ENCODE peak calls at places on chromosomes 2 and 18, in four cellular contexts. G, J, R and A are unnamed samples.

GRCh38 chr18:49094979-49095632 is 144.3 kb upstream of the SMAD7 start:
- DNase-seq in G (no peak), R (no peak), J (no peak), A (no peak)

GRCh38 chr2:190663348-190663747 is 14.5 kb downstream of the NAB1 start:
- DNase-seq in G (no peak), R (no peak), J (no peak), A (no peak)

GRCh38 chr2:108607706-108608301 is 73.5 kb downstream of the LIMS1 start:
- DNase-seq in G (no peak), J (no peak), R (peak; percentile 58), A (no peak)

GRCh38 chr2:237723613-237724012 is 75.0 kb upstream of the RBM44 start:
- DNase-seq in J (peak; percentile 73), R (no peak), G (no peak), A (no peak)

GRCh38 chr2:180015951-180016709 is 9.0 kb upstream of the CWC22 start:
- DNase-seq in G (no peak), R (no peak), J (no peak), A (no peak)

GRCh38 chr2:204452464-204453023 is 92.7 kb upstream of the PARD3B start:
- DNase-seq in J (no peak), R (peak; percentile 39), G (peak; percentile 23), A (no peak)

GRCh38 chr18:73662440-73662839 is 485.2 kb downstream of the FBXO15 start:
- DNase-seq in J (no peak), G (no peak), R (no peak), A (no peak)

GRCh38 chr2:51344886-51345285 is 313.0 kb upstream of the NRXN1 start:
- DNase-seq in G (no peak), J (no peak), R (no peak), A (no peak)

GRCh38 chr18:827093-827677 is 15.1 kb upstream of the YES1 start:
- DNase-seq in G (no peak), R (no peak), J (no peak), A (no peak)

GRCh38 chr18:25726278-25726677 is 364.1 kb downstream of the SS18 start:
- DNase-seq in J (no peak), G (no peak), R (no peak), A (no peak)

GRCh38 chr18:37265382-37265781 is 300.2 kb downstream of the CELF4 start:
- DNase-seq in J (no peak), G (no peak), R (no peak), A (no peak)

DNA sequence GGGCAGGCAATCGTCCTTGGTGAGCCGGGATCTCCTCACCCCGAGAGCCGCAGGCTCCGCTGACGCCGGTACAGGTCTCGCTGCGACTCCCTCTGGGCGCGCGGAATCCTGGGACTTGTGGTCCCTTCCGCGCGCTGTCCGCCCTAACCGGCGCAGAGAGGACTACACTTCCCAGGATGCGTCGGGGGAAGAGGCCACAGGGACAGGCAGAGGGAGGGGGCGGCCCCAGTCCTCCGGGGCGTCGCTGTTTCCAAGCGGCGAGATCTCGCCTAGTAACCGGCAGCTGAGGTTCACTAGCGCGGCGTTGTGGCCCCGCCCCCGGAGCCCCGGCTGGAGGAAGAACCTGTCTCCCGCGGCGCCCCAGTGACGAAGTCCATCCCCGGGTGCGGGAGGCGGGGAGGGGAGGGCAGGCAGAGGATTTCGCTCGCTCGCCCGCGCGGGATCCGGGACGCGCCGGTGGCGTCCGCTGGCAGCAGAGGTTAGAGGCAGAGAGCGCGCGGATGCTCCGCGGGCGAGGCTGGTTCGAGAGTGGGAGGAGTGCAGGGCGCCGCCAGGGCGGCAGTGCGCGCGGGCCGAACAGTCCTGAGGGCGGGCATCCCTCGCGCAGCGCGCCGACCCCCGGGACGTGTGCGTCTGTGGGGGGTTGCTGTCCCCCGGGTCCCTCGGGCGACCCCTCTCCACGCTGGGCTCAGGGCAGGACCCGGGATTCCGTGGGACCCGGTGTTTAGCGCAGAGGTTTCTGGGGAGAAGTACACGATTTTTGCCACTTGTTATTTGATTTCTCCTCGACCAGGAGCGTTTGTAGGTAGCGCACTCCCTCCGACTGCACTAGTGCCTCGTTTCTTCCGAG is at the start of gene EML6:
- DNase-seq in R (peak; percentile 99), G (peak; percentile 96), J (peak; percentile 98), A (peak; percentile 97)
- TF ChIP-seq POLR2A in R (peak; percentile 73), G (peak; percentile 46), J (no peak), A (no peak)

GRCh38 chr18:63119647-63120046 is 199.9 kb downstream of the BCL2 start:
- DNase-seq in G (peak; percentile 31), J (no peak), R (no peak), A (no peak)
- TF ChIP-seq POLR2AphosphoS5 in G (no peak), J (no peak), R (no peak), A (no peak)

DNA sequence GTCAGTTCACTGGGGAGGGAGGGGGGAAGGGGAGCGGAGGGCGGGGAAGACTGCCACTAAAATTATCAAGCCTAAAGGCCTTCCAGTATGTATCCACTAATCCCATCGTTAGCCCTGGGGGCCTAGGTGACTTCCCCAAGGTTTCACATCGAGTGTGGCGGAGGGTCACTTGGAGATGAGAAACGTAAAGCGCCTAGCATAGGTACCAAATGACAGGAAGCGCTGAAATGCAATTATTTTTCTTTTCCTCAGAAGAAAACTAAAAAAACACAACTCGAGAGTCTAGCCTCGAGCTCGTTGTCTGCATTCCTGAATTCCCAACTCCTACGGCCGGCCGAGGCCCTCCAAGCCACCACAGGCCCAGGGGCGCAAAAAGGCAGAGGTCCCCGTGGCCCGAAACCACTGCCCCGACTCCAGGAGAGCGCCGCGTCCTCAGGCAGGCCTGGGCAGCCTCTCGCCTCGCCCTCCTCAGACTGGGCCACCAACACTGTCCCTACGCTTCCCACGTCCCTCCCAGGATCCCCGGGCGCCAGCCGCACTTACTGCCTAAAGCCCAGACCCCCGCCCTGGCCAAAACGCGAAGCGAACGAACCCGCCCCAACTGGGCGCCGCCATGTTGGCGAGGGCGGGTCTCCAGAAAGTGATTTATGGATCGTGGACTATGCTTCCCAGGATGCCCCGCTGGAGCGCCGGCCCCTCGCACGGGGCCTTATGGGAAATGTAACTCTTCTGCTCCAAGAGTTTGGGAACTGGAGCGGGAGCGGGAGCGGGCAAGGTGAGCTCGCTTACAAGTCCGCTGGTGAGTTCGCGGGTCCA is at the start of gene USP40:
- DNase-seq in R (peak; percentile 93), G (peak; percentile 85), J (peak; percentile 89), A (peak; percentile 25)
- TF ChIP-seq POLR2A in R (peak; percentile 90), G (peak; percentile 81), J (peak; percentile 77), A (peak; percentile 80)

GRCh38 chr2:10845640-10846039 is 33.1 kb upstream of the PDIA6 start:
- DNase-seq in J (no peak), R (no peak), G (no peak), A (no peak)

GRCh38 chr2:10846110-10846861 is 33.7 kb upstream of the PDIA6 start:
- DNase-seq in G (no peak), J (no peak), R (no peak), A (no peak)

GRCh38 chr2:10842506-10842905 is 29.9 kb upstream of the PDIA6 start:
- DNase-seq in G (no peak), J (no peak), R (no peak), A (no peak)

GRCh38 chr2:10841547-10842219 is 29.1 kb upstream of the PDIA6 start:
- DNase-seq in G (no peak), R (no peak), J (no peak), A (no peak)

GRCh38 chr2:10844083-10844482 is 31.5 kb upstream of the PDIA6 start:
- DNase-seq in R (peak; percentile 92), J (no peak), G (no peak), A (no peak)
- TF ChIP-seq POLR2AphosphoS5 in R (no peak), J (no peak), G (no peak), A (no peak)

DNA sequence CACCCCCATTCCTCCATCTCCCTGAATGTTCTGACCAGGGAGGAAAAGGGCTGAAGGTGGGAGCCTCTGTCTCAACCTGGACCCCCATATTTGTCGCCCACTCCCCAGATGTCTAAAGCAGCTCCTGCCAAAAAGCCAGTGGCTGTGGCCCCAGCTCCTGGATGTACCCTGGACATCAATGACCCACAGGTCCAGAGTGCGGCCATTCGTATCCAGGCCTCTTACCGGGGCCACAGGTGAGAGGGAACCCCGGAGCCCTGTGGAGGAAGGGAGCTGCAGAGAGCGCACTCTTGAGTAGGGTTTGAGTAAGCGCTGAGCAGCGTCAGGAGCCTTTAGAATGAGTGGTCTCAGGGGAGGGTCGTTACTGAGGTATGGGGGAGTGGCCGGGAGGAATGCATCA is 2.4 kb upstream of the GMPPA start:
- DNase-seq in J (no peak), R (no peak), G (no peak), A (no peak)
- TF ChIP-seq POLR2A in J (no peak), R (no peak), G (no peak), A (no peak)

GRCh38 chr2:96261328-96262003 is 4.3 kb downstream of the TMEM127 start:
- DNase-seq in J (no peak), G (no peak), R (no peak), A (no peak)

GRCh38 chr2:96258393-96259022 is 7.3 kb downstream of the TMEM127 start:
- DNase-seq in R (no peak), G (no peak), J (no peak), A (no peak)

GRCh38 chr2:96262306-96262705 is 3.5 kb downstream of the TMEM127 start:
- DNase-seq in R (no peak), G (no peak), J (no peak), A (no peak)

GRCh38 chr2:96260404-96261260 is 5.2 kb downstream of the TMEM127 start:
- DNase-seq in J (no peak), G (peak; percentile 82), R (peak; percentile 68), A (peak; percentile 46)

DNA sequence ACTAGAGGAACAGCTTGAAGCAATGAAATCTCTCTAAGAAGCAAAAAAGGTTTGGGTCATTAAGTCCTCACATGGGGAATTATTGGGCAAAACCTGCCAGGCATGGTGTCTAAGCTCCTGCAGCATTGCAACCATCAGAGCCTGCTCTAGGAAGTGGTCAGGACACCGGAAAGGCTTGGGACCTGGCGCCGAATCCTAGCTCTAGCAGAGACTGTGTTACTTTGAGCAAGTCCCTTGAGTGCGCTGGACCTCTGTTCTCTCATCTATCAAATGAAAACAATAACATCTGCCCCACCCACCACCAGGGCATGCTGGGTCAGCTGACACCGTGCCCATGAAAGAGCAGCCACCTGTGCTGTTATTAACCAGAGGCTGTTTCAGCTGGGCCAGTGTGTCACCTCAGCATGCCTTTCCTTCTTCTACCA is 6.3 kb downstream of the TMEM127 start:
- DNase-seq in J (no peak), G (no peak), R (peak; percentile 41), A (no peak)
- TF ChIP-seq POLR2AphosphoS5 in J (no peak), G (no peak), R (no peak), A (no peak)